ENCODE peak calls at places on chromosome 20, in eight cellular contexts. X is activated naive CD8-positive, alpha-beta T cell treated with anti-CD3 and anti-CD28 coated beads for 36 hours; V is KG1; P is HFFc6; B is H7; A is neural crest cell; U is progenitor cell of endocrine pancreas; Y is thyroid gland. Q is an unnamed sample.

GRCh38 chr20:32484221-32485125 is 100.7 kb downstream of the NOL4L start:
- DNase-seq in Y (peak), V (no peak), A (peak), U (peak), P (no peak), X (no peak), B (peak), Q (peak)

GRCh38 chr20:22842793-22843192 is 192.3 kb upstream of the SSTR4 start:
- DNase-seq in X (no peak), B (no peak), A (no peak), P (no peak), U (no peak), V (no peak), Y (no peak), Q (no peak)

GRCh38 chr20:12063106-12063505 is 145.4 kb downstream of the BTBD3 start:
- DNase-seq in Y (no peak), U (no peak), V (no peak), X (no peak), P (no peak), A (no peak), B (no peak), Q (no peak)

GRCh38 chr20:34874094-34874654 is 1.5 kb upstream of the GGT7 start:
- DNase-seq in U (peak), B (peak), P (peak), Y (peak), V (peak), A (peak), X (peak), Q (no peak)

GRCh38 chr20:38299963-38300362 is 4.0 kb upstream of the BPI start:
- DNase-seq in U (peak), Y (peak), B (peak), X (no peak), V (no peak), P (no peak), A (no peak), Q (no peak)

GRCh38 chr20:44501448-44501847 is 20.4 kb downstream of the SERINC3 start:
- DNase-seq in Y (no peak), U (no peak), V (no peak), B (no peak), A (no peak), P (peak), X (no peak), Q (no peak)

GRCh38 chr20:23161244-23161875 is 75.2 kb upstream of the CD93 start:
- DNase-seq in Y (no peak), A (no peak), P (no peak), U (no peak), V (no peak), B (no peak), X (no peak), Q (no peak)

GRCh38 chr20:54221383-54221782 is 13.5 kb downstream of the PFDN4 start:
- DNase-seq in U (no peak), A (no peak), Y (no peak), P (no peak), V (no peak), B (no peak), X (no peak), Q (no peak)

GRCh38 chr20:47019106-47019824 is 124.6 kb downstream of the EYA2 start:
- DNase-seq in Y (peak), V (no peak), B (no peak), P (peak), A (no peak), X (no peak), U (no peak), Q (no peak)

GRCh38 chr20:63525968-63526367 is 5.4 kb downstream of the PPDPF start:
- DNase-seq in U (peak), P (no peak), A (no peak), B (no peak), V (no peak), Y (no peak), X (no peak), Q (no peak)

GRCh38 chr20:4769328-4769727 is 47.6 kb downstream of the PRND start:
- DNase-seq in B (no peak), U (no peak), X (no peak), V (no peak), A (no peak), P (no peak), Y (no peak), Q (no peak)

GRCh38 chr20:1933465-1933870 is 38.3 kb downstream of the SIRPA start:
- DNase-seq in Y (peak), A (no peak), P (peak), V (no peak), U (no peak), X (no peak), B (no peak), Q (no peak)

GRCh38 chr20:36549942-36550796 is 8.8 kb downstream of the MYL9 start:
- DNase-seq in A (no peak), U (no peak), X (no peak), Y (no peak), B (peak), P (no peak), V (no peak), Q (no peak)

GRCh38 chr20:32325706-32326506 is 32.2 kb upstream of the ASXL1 start:
- DNase-seq in X (no peak), P (peak), Y (no peak), V (no peak), A (no peak), B (no peak), U (no peak), Q (no peak)

GRCh38 chr20:41173161-41173721 is 35.9 kb downstream of the PLCG1 start:
- DNase-seq in X (peak), P (peak), B (peak), U (peak), A (peak), Y (peak), V (peak), Q (peak)

GRCh38 chr20:33433875-33434274 is 9.7 kb downstream of the SNTA1 start:
- DNase-seq in U (no peak), P (no peak), V (no peak), X (no peak), Y (no peak), A (no peak), B (no peak), Q (no peak)

GRCh38 chr20:24017160-24017761 is 28.7 kb upstream of the GGTLC1 start:
- DNase-seq in P (no peak), Y (no peak), X (no peak), U (no peak), B (no peak), V (no peak), A (no peak), Q (no peak)

GRCh38 chr20:58890454-58891075 is 38.0 kb downstream of the GNAS start:
- DNase-seq in U (peak), X (peak), P (peak), B (peak), V (peak), Y (peak), A (peak), Q (peak)

GRCh38 chr20:61830241-61830930 is 235.3 kb downstream of the TAF4 start:
- DNase-seq in A (no peak), B (no peak), U (no peak), P (no peak), X (no peak), V (no peak), Y (no peak), Q (no peak)

GRCh38 chr20:1775117-1775516 is 117.5 kb upstream of the SIRPG start:
- DNase-seq in U (no peak), P (peak), A (no peak), V (no peak), Y (no peak), X (no peak), B (no peak), Q (no peak)

GRCh38 chr20:42026599-42026998 is 408.4 kb upstream of the CHD6 start:
- DNase-seq in U (no peak), X (no peak), B (no peak), P (no peak), A (no peak), Y (no peak), V (no peak), Q (no peak)

GRCh38 chr20:51678041-51678697 is 90.0 kb downstream of the ATP9A start:
- DNase-seq in B (peak), A (peak), P (no peak), X (no peak), U (peak), Y (peak), V (no peak), Q (no peak)

GRCh38 chr20:38649275-38649891 is 47.8 kb downstream of the ARHGAP40 start:
- DNase-seq in B (peak), A (peak), X (no peak), V (no peak), U (no peak), Y (no peak), P (peak), Q (no peak)

GRCh38 chr20:41373851-41374567 is 7.4 kb upstream of the EMILIN3 start:
- DNase-seq in A (no peak), Y (no peak), V (no peak), X (no peak), P (no peak), U (no peak), B (no peak), Q (no peak)

GRCh38 chr20:53201588-53201987 is 229.4 kb downstream of the TSHZ2 start:
- DNase-seq in B (no peak), A (no peak), U (no peak), Y (no peak), P (no peak), X (no peak), V (no peak), Q (no peak)